ENCODE peak calls at places on chromosome 13, in four cellular contexts. B, Q, E and N are unnamed samples.
A peak's percentile ranks its signal among the peaks of the same experiment; 100 is the strongest.

GRCh38 chr13:73835138-73835721 is 299.0 kb downstream of the KLF12 start:
- DNase-seq in B (peak; percentile 20), Q (peak; percentile 39), E (peak; percentile 30), N (peak; percentile 69)

GRCh38 chr13:64154514-64154913 is 2738.9 kb upstream of the PCDH20 start:
- DNase-seq in Q (no peak), B (no peak), E (no peak), N (no peak)

GRCh38 chr13:31166591-31166990 is 4.9 kb upstream of the HSPH1 start:
- DNase-seq in B (no peak), Q (peak; percentile 56), E (no peak), N (no peak)

GRCh38 chr13:40668335-40668734 is 1.9 kb upstream of the FOXO1 start:
- DNase-seq in E (no peak), B (peak; percentile 50), Q (peak; percentile 54), N (peak; percentile 43)

GRCh38 chr13:98541211-98541610 is 35.7 kb downstream of the STK24 start:
- DNase-seq in Q (no peak), B (no peak), E (no peak), N (no peak)

GRCh38 chr13:112605531-112605990 is 17.6 kb upstream of the TUBGCP3 start:
- DNase-seq in B (no peak), E (no peak), Q (no peak), N (no peak)

GRCh38 chr13:26839682-26840081 is 79.1 kb upstream of the GPR12 start:
- DNase-seq in E (no peak), B (no peak), Q (no peak), N (no peak)

GRCh38 chr13:86960876-86961275 is 710.3 kb upstream of the SLITRK5 start:
- DNase-seq in E (no peak), Q (no peak), B (no peak), N (no peak)

GRCh38 chr13:72101768-72102400 is 234.9 kb upstream of the DACH1 start:
- DNase-seq in Q (no peak), E (no peak), B (no peak), N (no peak)

GRCh38 chr13:24892844-24893243 is 128.9 kb downstream of the RNF17 start:
- DNase-seq in Q (no peak), B (no peak), E (no peak), N (no peak)

DNA sequence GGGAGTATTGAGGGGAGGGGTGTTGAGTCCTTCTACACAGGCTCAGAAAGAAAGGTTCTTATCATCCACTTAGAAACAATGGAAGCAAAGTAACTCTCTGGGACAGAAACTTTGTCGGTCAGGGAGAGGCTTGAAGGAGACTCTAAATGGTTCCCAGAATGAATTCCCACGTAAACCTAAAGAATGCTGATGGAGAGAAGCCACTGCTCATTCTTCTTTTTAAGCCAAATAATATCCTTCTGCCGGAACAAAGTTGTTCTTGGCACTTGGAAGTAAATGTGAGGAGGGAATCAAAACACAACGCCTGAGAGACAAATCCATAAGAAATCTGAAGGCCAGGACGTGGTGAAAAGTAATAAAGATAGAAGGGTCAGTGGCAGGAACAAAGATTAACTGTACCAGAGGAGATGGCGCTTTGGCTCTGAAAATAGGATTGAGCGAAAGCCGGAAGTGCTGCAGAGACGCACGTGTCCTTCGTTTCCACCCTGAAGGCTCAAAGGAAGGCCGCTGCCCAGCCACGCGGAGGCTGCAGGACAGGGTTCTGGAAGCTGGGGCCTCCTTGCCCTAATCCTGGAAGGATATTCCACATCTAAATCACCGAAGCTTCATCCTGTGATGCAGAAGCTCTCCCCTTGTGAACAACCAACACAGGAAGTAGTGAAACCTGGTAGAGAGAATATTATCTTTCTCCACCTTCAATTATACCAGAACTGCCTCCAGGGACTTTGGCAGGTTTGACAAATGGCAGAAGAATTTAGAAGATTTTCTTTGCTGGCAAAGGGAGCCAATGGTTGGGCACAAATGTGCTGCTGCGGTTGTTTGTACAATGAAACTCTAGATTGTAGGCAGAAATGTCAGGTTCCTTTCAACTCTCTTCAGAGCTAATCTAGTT is 214.6 kb upstream of the SERP2 start:
- DNase-seq in Q (no peak), E (no peak), B (no peak), N (no peak)
- TF ChIP-seq TARDBP in Q (no peak), E (no peak), B (no peak), N (no peak)

DNA sequence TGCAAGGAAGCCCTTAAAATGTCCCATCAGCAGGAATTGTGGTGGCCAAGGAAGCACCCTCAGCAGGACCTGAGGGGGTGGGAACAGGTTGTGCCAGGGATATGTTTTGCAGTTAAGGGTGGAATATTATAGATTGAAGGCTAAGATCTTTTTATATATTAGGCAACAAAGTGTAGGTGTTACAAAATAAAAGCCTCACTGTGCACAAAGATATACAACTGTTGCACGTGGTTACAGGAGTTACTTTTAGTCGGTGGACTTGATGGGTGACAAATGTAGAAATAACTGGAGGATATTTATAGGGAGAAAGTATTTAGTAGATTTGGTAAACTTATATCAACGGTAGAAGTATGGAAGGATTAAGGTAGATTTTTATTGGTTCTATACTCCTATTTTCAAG is 35.1 kb downstream of the TBC1D4 start:
- DNase-seq in E (no peak), Q (no peak), B (no peak), N (no peak)
- TF ChIP-seq TARDBP in E (no peak), Q (no peak), B (no peak), N (no peak)

GRCh38 chr13:108018371-108018870 is 196.9 kb downstream of the LIG4 start:
- DNase-seq in B (no peak), E (no peak), Q (no peak), N (no peak)

GRCh38 chr13:108020027-108020426 is 195.3 kb downstream of the LIG4 start:
- DNase-seq in B (no peak), Q (no peak), E (no peak), N (no peak)
- TF ChIP-seq TARDBP in B (no peak), Q (no peak), E (no peak), N (no peak)

DNA sequence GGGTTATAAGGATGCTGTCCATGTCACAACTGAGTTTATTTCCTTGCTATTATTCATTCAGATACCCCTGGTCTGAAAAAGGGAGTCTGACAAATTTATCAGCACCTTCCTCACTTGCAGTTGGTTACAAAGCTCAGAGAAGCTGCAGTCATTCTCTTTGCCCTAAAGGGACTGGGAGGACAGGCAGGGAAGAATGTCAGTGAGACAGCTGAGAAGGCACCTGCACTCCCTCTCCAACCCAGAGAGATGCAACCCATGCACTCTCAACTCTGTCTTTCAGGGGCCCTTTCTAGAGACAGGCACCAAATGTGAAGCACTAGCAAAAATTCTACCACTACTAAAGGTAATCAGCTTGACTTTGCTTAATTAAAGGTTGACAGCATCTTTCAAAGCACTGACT is 83.3 kb downstream of the CRYL1 start:
- DNase-seq in B (no peak), E (no peak), Q (no peak), N (no peak)
- TF ChIP-seq TARDBP in B (no peak), E (no peak), Q (no peak), N (no peak)